ENCODE peak calls at places on chromosomes 13 and 19, in five cellular contexts. X, O, G, V and N are unnamed samples. For H3K4me1, the result is how much of the 10 kb centered on the place peaks cover.

GRCh38 chr13:35923347-35923746 is 207.8 kb downstream of the DCLK1 start:
- DNase-seq in V (no peak), G (no peak), O (peak), X (no peak), N (no peak)

GRCh38 chr19:33064117-33064777 is 441 bp downstream of the RHPN2 start:
- DNase-seq in V (no peak), O (peak), G (peak), X (peak), N (peak)

GRCh38 chr13:67642638-67643037 is 412.5 kb upstream of the PCDH9 start:
- DNase-seq in V (no peak), O (no peak), X (no peak), G (no peak), N (no peak)

GRCh38 chr13:31441804-31442487 is 242.2 kb downstream of the B3GLCT start:
- DNase-seq in X (peak), G (no peak), O (peak), V (no peak), N (no peak)

GRCh38 chr19:2488405-2488941 is 12.5 kb downstream of the GADD45B start:
- DNase-seq in V (no peak), G (no peak), X (no peak), O (no peak), N (no peak)

GRCh38 chr13:40060318-40061007 is 405.0 kb downstream of the COG6 start:
- DNase-seq in G (peak), X (peak), V (peak), O (peak), N (no peak)

GRCh38 chr13:66926200-66926850 is 303.8 kb downstream of the PCDH9 start:
- DNase-seq in V (no peak), G (no peak), O (no peak), X (no peak), N (no peak)

GRCh38 chr19:44869728-44870470 is 21.2 kb upstream of the TOMM40 start:
- DNase-seq in V (no peak), O (no peak), G (no peak), X (no peak), N (no peak)

GRCh38 chr19:1584500-1585242 is 8.0 kb downstream of the MBD3 start:
- DNase-seq in O (no peak), X (no peak), G (no peak), V (no peak), N (no peak)

GRCh38 chr13:113976711-113977684 is 3.1 kb upstream of the C13orf46 start:
- DNase-seq in X (no peak), V (no peak), O (no peak), G (no peak), N (peak)

GRCh38 chr19:56091751-56092546 is 29.1 kb downstream of the ZNF787 start:
- DNase-seq in G (no peak), X (no peak), V (no peak), O (no peak), N (no peak)

GRCh38 chr19:40831502-40832430 is 18.5 kb downstream of the CYP2A6 start:
- DNase-seq in X (peak), V (no peak), G (no peak), O (no peak), N (no peak)

GRCh38 chr19:36136975-36137686 is 2.7 kb upstream of the CAPNS1 start:
- DNase-seq in O (peak), V (no peak), X (peak), G (peak), N (no peak)

GRCh38 chr19:33240181-33240771 is 14.6 kb upstream of the SLC7A10 start:
- DNase-seq in O (no peak), X (no peak), V (no peak), G (no peak), N (peak)

GRCh38 chr13:39196957-39197644 is 158.8 kb downstream of the NHLRC3 start:
- DNase-seq in G (no peak), O (no peak), V (no peak), X (no peak), N (no peak)

GRCh38 chr13:61908906-61909305 is 493.3 kb upstream of the PCDH20 start:
- DNase-seq in X (no peak), G (no peak), V (no peak), O (no peak), N (no peak)

GRCh38 chr19:18109731-18110671 is 12.4 kb downstream of the MAST3 start:
- DNase-seq in O (peak), G (peak), X (peak), V (no peak), N (peak)

GRCh38 chr19:44512326-44513298 is 12.3 kb upstream of the ZNF180 start:
- DNase-seq in G (no peak), X (no peak), O (no peak), V (no peak), N (no peak)

GRCh38 chr19:7917292-7918061 is 2.7 kb upstream of the SNAPC2 start:
- DNase-seq in V (no peak), O (peak), X (no peak), G (peak), N (peak)

GRCh38 chr19:42323852-42324654 is 1.4 kb upstream of the MEGF8 start:
- DNase-seq in O (no peak), G (no peak), V (no peak), X (peak), N (peak)

GRCh38 chr19:35454663-35455062 is 6.6 kb downstream of the FFAR2 start:
- DNase-seq in X (no peak), G (no peak), O (no peak), V (no peak), N (no peak)

GRCh38 chr19:1401138-1401888 is at the start of gene GAMT:
- DNase-seq in V (no peak), X (no peak), G (no peak), O (peak), N (peak)

GRCh38 chr19:7386308-7386707 is 37.6 kb downstream of the ARHGEF18 start:
- DNase-seq in V (no peak), O (no peak), G (no peak), X (no peak), N (no peak)

GRCh38 chr19:5292843-5293606 is 47.6 kb downstream of the PTPRS start:
- DNase-seq in X (peak), O (peak), V (peak), G (peak), N (no peak)

GRCh38 chr19:12924621-12925310 is 5.7 kb upstream of the SYCE2 start:
- DNase-seq in X (no peak), G (no peak), V (no peak), O (no peak), N (no peak)

GRCh38 chr19:10288662-10289166 is 1.0 kb upstream of the ICAM5 start:
- DNase-seq in G (peak), X (no peak), O (no peak), V (no peak), N (no peak)

GRCh38 chr13:41458187-41458938 is 1.0 kb downstream of the RGCC start:
- DNase-seq in V (no peak), G (peak), O (peak), X (no peak), N (peak)

GRCh38 chr19:2294377-2295335 is 12.7 kb upstream of the PEAK3 start:
- DNase-seq in G (no peak), X (no peak), O (no peak), V (no peak), N (peak)

GRCh38 chr19:55208880-55209429 is 346 bp downstream of the PTPRH start:
- DNase-seq in O (no peak), V (no peak), G (no peak), X (no peak), N (no peak)

GRCh38 chr19:56084835-56085536 is 36.1 kb downstream of the ZNF787 start:
- DNase-seq in V (no peak), G (no peak), X (no peak), O (no peak), N (peak)

GRCh38 chr13:40479196-40479845 is 187.1 kb downstream of the FOXO1 start:
- DNase-seq in X (no peak), G (no peak), O (no peak), V (no peak), N (no peak)

GRCh38 chr13:78589206-78589605 is 14.1 kb downstream of the POU4F1 start:
- DNase-seq in G (no peak), X (no peak), V (no peak), O (peak), N (no peak)

GRCh38 chr19:17069249-17069648 is 6.0 kb downstream of the HAUS8 start:
- DNase-seq in X (no peak), G (no peak), O (no peak), V (no peak), N (no peak)

GRCh38 chr13:97280478-97280877 is 58.3 kb downstream of the MBNL2 start:
- DNase-seq in G (no peak), O (no peak), X (no peak), V (no peak), N (no peak)
- H3K4me1 ChIP-seq in G (under half), O (half or more), X (half or more), V (under half), N (under half)

GRCh38 chr13:22880756-22881701 is 299.8 kb upstream of the SGCG start:
- DNase-seq in V (no peak), O (no peak), G (no peak), X (no peak), N (no peak)
- H3K4me1 ChIP-seq in V (under half), O (under half), G (under half), X (under half), N (under half)

GRCh38 chr13:51795419-51795818 is 8.5 kb downstream of the DHRS12 start:
- DNase-seq in O (no peak), V (no peak), X (no peak), G (no peak), N (no peak)

GRCh38 chr13:51799261-51799660 is 4.7 kb downstream of the DHRS12 start:
- DNase-seq in G (no peak), V (no peak), X (no peak), O (no peak), N (no peak)

GRCh38 chr13:51800456-51800855 is 3.5 kb downstream of the DHRS12 start:
- DNase-seq in X (no peak), V (no peak), O (no peak), G (no peak), N (no peak)

GRCh38 chr13:51794959-51795358 is 9.0 kb downstream of the DHRS12 start:
- DNase-seq in V (no peak), G (no peak), O (no peak), X (no peak), N (no peak)

GRCh38 chr13:51797664-51798488 is 6.1 kb downstream of the DHRS12 start:
- DNase-seq in X (peak), G (peak), O (no peak), V (no peak), N (no peak)
- H3K4me1 ChIP-seq in X (under half), G (under half), O (under half), V (under half), N (under half)

DNA sequence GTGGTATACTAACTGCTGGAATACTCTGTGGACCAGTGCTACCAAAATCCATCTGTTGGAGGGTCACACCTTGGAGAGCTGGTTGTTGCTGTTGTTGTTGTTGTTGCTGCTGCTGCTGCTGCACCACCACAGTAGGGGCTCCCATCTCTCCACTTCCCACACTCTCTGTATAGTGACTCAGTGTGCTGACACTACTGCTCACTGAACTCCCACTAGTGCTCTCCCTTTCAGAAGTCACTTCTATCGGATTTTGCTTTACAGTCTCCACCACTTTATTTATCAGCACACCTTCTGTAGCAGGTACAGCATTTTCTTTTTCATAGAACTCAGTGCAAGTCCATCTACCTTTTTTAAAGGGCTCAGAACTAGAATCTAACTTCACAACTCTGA is 1.7 kb downstream of the TSC22D1 start:
- DNase-seq in V (no peak), G (no peak), X (no peak), O (no peak), N (no peak)
- H3K4me1 ChIP-seq in V (under half), G (under half), X (under half), O (under half), N (half or more)

GRCh38 chr19:38838208-38838985 is 6.8 kb upstream of the ECH1 start:
- DNase-seq in O (no peak), V (no peak), X (no peak), G (peak), N (peak)
- H3K4me1 ChIP-seq in O (under half), V (under half), X (under half), G (under half), N (under half)

DNA sequence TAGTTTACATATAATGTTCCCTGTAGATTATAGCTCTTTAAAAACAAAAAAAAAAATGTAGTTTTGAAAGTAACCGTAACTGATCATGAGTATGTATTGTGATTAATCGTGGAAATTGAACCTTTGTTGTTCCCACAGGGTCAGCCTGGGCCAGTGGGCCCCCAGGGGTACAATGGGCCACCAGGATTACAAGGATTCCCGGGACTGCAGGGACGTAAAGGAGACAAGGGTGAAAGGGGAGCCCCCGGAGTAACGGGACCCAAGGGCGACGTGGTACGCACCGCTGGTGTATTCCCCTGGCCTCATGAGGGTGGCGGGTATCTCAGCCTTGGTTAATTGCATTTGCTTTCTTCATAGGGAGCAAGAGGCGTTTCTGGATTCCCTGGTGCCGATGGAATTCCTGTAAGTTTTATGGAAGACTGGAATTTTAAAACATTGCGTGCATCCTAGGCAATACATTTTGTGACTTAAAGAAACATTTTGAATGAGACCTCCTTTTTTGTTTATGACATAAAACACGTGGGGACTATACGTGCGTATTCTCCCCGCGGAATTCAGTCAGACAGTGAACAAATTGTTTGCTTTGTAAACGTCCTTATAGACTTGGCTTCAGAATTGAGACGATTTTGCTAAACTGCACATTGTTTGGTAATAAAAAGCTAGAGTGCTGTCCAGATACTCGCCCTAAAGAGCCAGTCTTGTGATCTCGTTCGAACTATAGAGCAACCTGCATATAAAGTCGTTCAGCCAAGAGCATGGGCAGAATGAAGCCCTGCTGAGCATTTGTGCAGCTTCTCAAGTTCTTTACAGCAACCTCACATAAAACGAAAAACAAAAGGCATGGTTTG is 117.7 kb downstream of the COL4A2 start:
- DNase-seq in X (no peak), V (no peak), O (no peak), G (no peak), N (no peak)
- H3K4me1 ChIP-seq in X (under half), V (under half), O (under half), G (under half), N (under half)

DNA sequence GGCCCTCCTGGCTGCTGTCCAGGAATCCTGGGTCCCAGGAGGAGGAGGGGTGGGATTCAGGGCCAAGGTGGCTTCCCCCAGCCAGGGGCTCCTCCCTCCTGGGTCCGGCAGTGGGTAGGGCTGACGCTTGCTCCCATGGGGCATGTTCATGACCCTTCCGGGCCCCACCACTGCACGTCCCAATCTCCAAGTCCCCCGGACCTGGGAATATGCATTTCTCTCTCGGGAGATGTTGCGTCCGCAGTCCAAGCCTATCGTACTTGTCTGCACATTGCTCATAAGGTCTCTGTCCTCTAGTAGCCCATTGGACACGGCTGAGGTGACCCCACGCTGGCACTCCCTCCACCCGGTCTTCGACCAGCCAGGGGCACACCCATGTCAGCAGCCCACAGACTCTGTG is 192.3 kb downstream of the TEX29 start:
- DNase-seq in G (no peak), O (no peak), V (no peak), X (no peak), N (peak)
- H3K4me1 ChIP-seq in G (under half), O (under half), V (under half), X (under half), N (under half)

DNA sequence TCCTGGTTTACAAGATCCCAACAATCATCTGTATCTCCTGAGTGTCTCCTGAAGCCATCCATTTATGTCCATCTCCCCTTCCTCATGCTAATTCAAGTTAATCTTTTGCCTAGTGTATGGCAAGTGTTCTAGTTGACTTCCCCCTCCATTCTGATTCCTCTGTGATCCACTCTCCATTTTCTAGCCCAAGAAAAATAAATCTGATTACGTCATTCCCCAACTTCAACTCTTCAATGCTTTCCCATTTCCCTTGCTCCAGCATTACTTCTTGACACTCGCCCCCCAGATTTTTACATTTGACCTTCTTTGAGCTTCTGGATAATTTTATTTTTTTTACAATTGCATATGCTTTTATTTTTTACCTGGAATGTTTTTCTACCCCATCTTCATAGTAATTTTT is 640.8 kb downstream of the TBC1D4 start:
- DNase-seq in G (no peak), X (no peak), V (no peak), O (no peak), N (no peak)
- H3K4me1 ChIP-seq in G (under half), X (under half), V (under half), O (under half), N (under half)

GRCh38 chr19:49340069-49340864 is 5.1 kb downstream of the CD37 start:
- DNase-seq in G (peak), V (peak), X (peak), O (peak), N (peak)
- H3K4me1 ChIP-seq in G (under half), V (under half), X (under half), O (under half), N (half or more)

GRCh38 chr19:11299946-11300810 is 4.2 kb downstream of the TSPAN16 start:
- DNase-seq in O (no peak), V (no peak), X (no peak), G (no peak), N (no peak)
- H3K4me1 ChIP-seq in O (under half), V (under half), X (under half), G (under half), N (under half)